ENCODE peak calls at places on chromosome 7, in five cellular contexts. S, Y, W, X and F are unnamed samples.

GRCh38 chr7:149827089-149827981 is 10.8 kb upstream of the ZNF862 start:
- DNase-seq in S (no peak), W (peak; percentile 25), Y (no peak), X (peak; percentile 19), F (no peak)

GRCh38 chr7:42986781-42987248 is 54.6 kb downstream of the MRPL32 start:
- DNase-seq in Y (no peak), W (no peak), S (no peak), X (no peak), F (no peak)

GRCh38 chr7:107037866-107038598 is 6.5 kb upstream of the PRKAR2B start:
- DNase-seq in W (no peak), Y (no peak), X (no peak), S (no peak), F (no peak)

GRCh38 chr7:3309140-3309539 is 8.1 kb downstream of the SDK1 start:
- DNase-seq in W (no peak), Y (peak; percentile 22), X (no peak), S (no peak), F (no peak)

GRCh38 chr7:105350906-105351305 is 37.8 kb downstream of the SRPK2 start:
- DNase-seq in X (no peak), W (no peak), Y (no peak), S (no peak), F (no peak)

GRCh38 chr7:105707381-105707780 is 126.1 kb upstream of the EFCAB10 start:
- DNase-seq in W (no peak), X (no peak), S (no peak), Y (peak; percentile 22), F (no peak)

GRCh38 chr7:54882694-54883093 is 123.7 kb upstream of the SEC61G start:
- DNase-seq in S (no peak), W (no peak), X (no peak), Y (no peak), F (no peak)

GRCh38 chr7:101717986-101718746 is 89.1 kb upstream of the MYL10 start:
- DNase-seq in S (no peak), W (no peak), X (no peak), Y (peak; percentile 86), F (no peak)

GRCh38 chr7:77313876-77314480 is 102.2 kb downstream of the GSAP start:
- DNase-seq in X (no peak), W (no peak), S (no peak), Y (no peak), F (no peak)

GRCh38 chr7:3943779-3944520 is 642.9 kb downstream of the SDK1 start:
- DNase-seq in X (no peak), W (no peak), Y (no peak), S (no peak), F (no peak)

DNA sequence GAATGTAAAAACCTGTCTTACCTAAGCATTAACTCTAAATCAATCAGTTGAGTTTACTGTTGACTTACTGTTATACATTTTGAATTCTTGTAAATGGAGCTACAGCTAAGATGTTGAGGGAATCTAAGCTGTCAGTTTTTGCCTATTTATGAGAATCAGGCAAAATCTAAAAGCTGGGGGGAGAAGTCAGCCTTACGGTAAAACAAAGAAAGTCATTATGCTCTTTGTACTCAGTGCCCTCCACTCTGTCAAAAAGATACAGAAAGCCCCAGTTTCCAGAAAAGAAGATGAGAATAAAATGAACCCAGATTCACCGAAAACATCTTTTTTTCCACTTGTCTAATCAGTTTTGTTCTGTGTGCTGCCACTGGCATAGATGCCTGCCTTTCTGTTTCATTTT is 30.2 kb upstream of the KDM7A start:
- DNase-seq in S (no peak), W (no peak), Y (no peak), X (no peak), F (no peak)
- TF ChIP-seq POLR2A in S (no peak), W (no peak), Y (no peak), X (no peak), F (no peak)

GRCh38 chr7:158289231-158289630 is 298.4 kb downstream of the PTPRN2 start:
- DNase-seq in X (no peak), S (no peak), Y (no peak), W (no peak), F (no peak)
- TF ChIP-seq POLR2A in X (no peak), S (no peak), Y (no peak), W (no peak), F (no peak)

DNA sequence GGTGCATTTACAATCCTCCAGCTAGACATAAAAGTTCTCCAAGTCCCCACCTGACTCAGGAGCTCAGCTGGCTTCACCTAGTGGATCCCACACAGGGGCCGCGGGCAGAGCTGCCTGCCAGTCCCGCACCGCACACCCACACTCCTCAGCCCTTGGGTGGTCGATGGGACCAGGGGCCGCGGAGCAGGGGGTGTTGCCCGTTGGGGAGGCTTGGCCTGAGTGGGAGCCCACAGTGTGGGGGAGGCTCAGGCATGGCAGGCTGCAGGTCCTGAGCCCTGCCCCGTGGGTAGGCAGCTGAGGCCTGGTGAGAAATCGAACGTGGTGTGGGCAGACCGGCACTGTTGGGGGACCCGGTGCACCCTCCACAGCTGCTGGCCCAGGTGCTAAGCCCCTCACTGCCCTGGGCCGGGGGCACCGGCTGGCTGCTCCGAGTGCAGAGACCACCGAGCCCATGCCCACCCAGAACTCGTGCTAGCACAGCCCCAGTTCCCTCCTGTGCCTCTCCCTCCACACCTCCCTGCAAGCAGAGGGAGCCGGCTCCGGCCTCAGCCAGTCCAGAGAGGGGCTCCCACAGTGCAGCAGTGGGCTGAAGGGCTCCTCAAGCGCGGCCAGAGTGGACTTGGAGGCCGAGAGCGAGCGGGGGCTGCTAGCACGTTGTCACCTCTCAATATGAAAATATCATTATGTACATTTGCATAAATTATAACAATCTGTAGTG is 16.6 kb downstream of the POLR1F start:
- DNase-seq in S (no peak), W (no peak), Y (no peak), X (no peak), F (no peak)
- TF ChIP-seq POLR2A in S (no peak), W (no peak), Y (no peak), X (no peak), F (no peak)

DNA sequence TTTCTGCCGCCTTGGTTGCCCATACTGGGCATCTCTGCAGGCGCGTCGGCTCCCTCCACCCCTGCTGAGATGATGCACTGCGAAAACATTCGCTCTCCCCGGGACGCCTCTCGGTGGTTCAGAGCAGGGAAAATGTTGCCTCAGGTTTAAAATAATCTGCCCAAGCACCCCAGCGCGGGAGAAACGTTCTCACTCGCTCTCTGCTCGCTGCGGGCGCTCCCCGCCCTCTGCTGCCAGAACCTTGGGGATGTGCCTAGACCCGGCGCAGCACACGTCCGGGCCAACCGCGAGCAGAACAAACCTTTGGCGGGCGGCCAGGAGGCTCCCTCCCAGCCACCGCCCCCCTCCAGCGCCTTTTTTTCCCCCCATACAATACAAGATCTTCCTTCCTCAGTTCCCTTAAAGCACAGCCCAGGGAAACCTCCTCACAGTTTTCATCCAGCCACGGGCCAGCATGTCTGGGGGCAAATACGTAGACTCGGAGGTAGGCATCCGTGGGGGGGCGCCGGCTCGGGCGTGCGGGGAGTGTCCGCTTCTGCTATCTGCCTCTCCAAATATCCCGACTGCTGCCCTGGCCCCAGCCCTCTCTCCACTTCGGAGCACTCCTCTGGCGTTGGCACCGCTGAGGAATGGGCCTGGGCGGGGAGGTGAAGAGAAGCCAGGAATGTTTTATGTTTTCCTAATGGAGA is at the start of gene CAV1:
- DNase-seq in Y (peak; percentile 92), S (peak; percentile 77), X (no peak), W (peak; percentile 92), F (peak; percentile 88)
- TF ChIP-seq POLR2A in Y (peak; percentile 68), S (peak; percentile 72), X (no peak), W (peak; percentile 20), F (peak; percentile 79)

DNA sequence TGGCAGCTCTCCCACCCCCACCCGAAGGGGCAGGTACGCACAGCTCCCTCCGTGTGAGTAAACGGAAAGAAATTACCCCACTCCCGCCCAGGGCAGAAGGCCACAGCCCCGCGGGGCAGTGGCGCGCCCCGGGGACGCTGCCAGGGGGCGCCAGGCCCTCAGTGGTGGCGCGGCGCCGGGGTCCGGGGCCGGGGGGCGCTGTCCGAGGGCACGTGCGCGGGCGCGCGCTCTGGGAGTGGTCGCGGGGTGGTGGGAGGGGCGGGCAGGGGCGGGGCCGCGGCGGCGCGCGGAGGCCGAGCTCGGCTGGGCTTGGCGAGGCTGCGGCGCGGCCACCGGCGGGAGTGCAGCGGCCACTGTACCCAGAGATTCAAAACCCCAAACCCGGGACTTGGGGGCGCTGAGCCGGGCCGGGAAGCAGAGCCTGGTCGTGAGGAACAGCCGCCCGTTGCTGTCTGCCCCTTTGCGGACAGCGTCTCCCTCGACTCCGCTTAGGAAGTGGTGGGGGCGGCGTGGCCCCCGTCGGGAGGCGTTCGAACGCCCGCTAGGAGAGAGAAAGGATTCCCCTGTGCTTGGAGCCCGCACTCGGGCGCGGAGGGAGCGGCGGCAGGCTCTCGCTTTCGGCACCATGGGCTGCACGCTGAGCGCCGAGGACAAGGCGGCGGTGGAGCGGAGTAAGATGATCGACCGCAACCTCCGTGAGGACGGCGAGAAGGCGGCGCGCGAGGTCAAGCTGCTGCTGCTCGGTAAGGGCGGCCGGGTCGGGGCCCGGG is at the start of gene GNAI1:
- DNase-seq in Y (peak; percentile 74), W (peak; percentile 90), S (no peak), X (no peak), F (peak; percentile 76)
- TF ChIP-seq POLR2A in Y (peak; percentile 66), W (peak; percentile 30), S (peak; percentile 48), X (no peak), F (peak; percentile 62)

DNA sequence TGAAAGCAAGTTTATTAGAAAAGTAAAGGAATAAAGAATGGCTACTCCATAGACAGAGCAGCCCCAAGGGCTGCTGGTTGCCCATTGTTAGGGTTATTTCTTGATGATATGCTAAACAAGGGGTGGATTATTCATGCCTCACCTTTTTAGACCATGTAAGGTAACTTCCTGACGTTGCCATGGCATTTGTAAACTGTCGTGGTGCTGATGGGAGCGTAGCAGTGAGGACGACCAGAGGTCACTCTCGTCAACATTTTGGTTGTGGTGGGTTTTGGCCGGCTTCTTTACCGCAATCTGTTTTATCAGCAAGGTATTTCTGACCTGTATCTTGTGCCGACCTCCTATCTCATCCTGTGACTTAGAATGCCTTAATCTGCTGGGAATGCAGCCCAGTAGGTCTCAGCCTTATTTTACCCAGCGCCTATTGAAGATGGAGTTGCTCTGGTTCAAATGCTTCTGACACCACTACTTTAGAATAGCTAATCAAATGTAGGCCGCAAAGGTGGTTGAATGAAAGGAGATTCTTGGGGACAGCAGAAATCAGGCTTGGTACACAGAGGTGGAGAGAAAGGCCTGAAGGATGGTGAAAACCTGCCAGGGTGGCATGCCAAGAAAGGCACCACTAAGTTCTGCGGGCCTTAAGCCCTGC is 17.9 kb upstream of the SMO start:
- DNase-seq in X (no peak), Y (no peak), S (no peak), W (no peak), F (no peak)
- TF ChIP-seq POLR2A in X (no peak), Y (no peak), S (no peak), W (no peak), F (no peak)

GRCh38 chr7:16774986-16775385 is 21.4 kb downstream of the TSPAN13 start:
- DNase-seq in S (no peak), W (no peak), X (no peak), Y (no peak), F (no peak)

GRCh38 chr7:16776053-16776452 is 22.5 kb downstream of the TSPAN13 start:
- DNase-seq in W (no peak), X (no peak), S (no peak), Y (no peak), F (no peak)

GRCh38 chr7:16770657-16771329 is 17.2 kb downstream of the TSPAN13 start:
- DNase-seq in W (no peak), X (no peak), S (no peak), Y (no peak), F (no peak)

GRCh38 chr7:16773884-16774283 is 20.3 kb downstream of the TSPAN13 start:
- DNase-seq in X (no peak), S (no peak), W (no peak), Y (no peak), F (no peak)

DNA sequence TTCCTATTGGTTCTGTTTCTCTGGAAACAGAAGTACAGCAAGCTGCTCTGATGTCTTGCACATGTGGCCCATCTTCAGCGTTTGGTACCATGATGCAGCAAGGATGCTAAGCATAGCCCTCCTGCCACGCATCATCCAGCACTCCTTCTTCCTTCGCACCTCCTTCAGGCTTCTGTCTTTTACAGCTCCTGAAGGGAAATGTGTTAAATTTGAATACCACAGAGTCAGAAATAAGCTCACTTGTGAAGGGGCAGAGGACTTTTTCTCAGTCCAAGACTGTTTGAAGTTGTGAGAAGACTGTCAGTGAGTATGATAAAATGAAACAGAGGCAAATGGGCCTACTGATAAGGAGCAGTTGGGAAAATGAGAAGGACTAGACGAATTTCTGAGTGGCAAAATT is 20.7 kb downstream of the TSPAN13 start:
- DNase-seq in X (no peak), S (no peak), Y (no peak), W (no peak), F (no peak)
- TF ChIP-seq POLR2A in X (no peak), S (no peak), Y (no peak), W (no peak), F (no peak)